ENCODE peak calls at places on chromosome 13, in ten cellular contexts. Y is neural progenitor cell, K is astrocyte of the cerebellum, W is BE2C, Q is stomach, X is heart right ventricle, A is fibroblast of pulmonary artery, Z is mucosa of descending colon, C is IMR-90, J is breast epithelium. L is an unnamed sample.

GRCh38 chr13:109687559-109688448 is 98.6 kb downstream of the IRS2 start:
- DNase-seq in J (no peak), K (no peak), Z (peak; percentile 78), W (no peak), A (no peak), Y (peak; percentile 63), C (no peak), X (no peak), Q (no peak), L (no peak)

GRCh38 chr13:68190826-68191225 is 960.7 kb upstream of the PCDH9 start:
- DNase-seq in J (no peak), C (no peak), Y (no peak), K (no peak), Q (no peak), A (peak; percentile 7), W (no peak), X (no peak), Z (no peak), L (no peak)

GRCh38 chr13:29810145-29810742 is 40.2 kb downstream of the UBL3 start:
- DNase-seq in C (peak; percentile 28), Q (no peak), W (no peak), A (no peak), J (no peak), Y (no peak), K (no peak), X (no peak), Z (no peak), L (no peak)

GRCh38 chr13:44576396-44577235 is 486 bp upstream of the TSC22D1 start:
- DNase-seq in X (no peak), A (peak; percentile 11), C (no peak), J (no peak), Z (no peak), Y (peak; percentile 62), Q (peak; percentile 34), K (no peak), W (peak; percentile 42), L (no peak)

GRCh38 chr13:110448677-110449076 is 112.8 kb downstream of the RAB20 start:
- DNase-seq in K (no peak), Q (no peak), J (no peak), W (no peak), X (no peak), Y (no peak), Z (no peak), A (no peak), C (no peak), L (no peak)

GRCh38 chr13:90447735-90448103 is 899.8 kb upstream of the MIR17HG start:
- DNase-seq in X (no peak), Y (peak; percentile 11), A (peak; percentile 68), C (peak; percentile 63), K (peak; percentile 81), Q (no peak), W (no peak), J (no peak), Z (no peak), L (peak; percentile 57)

GRCh38 chr13:26557393-26558073 is at the start of gene WASF3:
- DNase-seq in Z (peak; percentile 85), A (peak; percentile 93), K (peak; percentile 85), X (peak; percentile 96), W (peak; percentile 96), C (peak; percentile 90), J (peak; percentile 92), Q (peak; percentile 94), Y (peak; percentile 99), L (peak; percentile 98)

GRCh38 chr13:22111152-22111783 is 440.4 kb downstream of the FGF9 start:
- DNase-seq in Z (no peak), W (no peak), C (no peak), Y (no peak), A (no peak), J (no peak), Q (no peak), X (no peak), K (no peak), L (no peak)

GRCh38 chr13:59497845-59498244 is 665.9 kb downstream of the DIAPH3 start:
- DNase-seq in Y (no peak), A (no peak), W (no peak), C (no peak), J (no peak), K (no peak), Q (no peak), Z (no peak), X (no peak), L (no peak)

GRCh38 chr13:31199849-31200635 is at the start of gene B3GLCT:
- DNase-seq in A (peak; percentile 80), X (peak; percentile 65), W (peak; percentile 86), K (peak; percentile 44), Q (peak; percentile 84), J (peak; percentile 77), Y (peak; percentile 92), C (peak; percentile 68), Z (peak; percentile 82), L (peak; percentile 65)

GRCh38 chr13:95643814-95644598 is 500 bp downstream of the DZIP1 start:
- DNase-seq in A (peak; percentile 42), C (peak; percentile 35), K (no peak), Y (peak; percentile 77), X (no peak), J (no peak), W (peak; percentile 61), Q (no peak), Z (no peak), L (peak; percentile 45)

GRCh38 chr13:57030671-57031070 is 110.0 kb upstream of the PRR20A start:
- DNase-seq in J (no peak), Y (no peak), Q (no peak), C (no peak), X (no peak), W (no peak), K (no peak), Z (no peak), A (no peak), L (no peak)

GRCh38 chr13:26619321-26619720 is 61.8 kb downstream of the WASF3 start:
- DNase-seq in A (peak; percentile 24), C (peak; percentile 91), Z (no peak), Y (no peak), Q (no peak), K (peak; percentile 49), W (no peak), X (no peak), J (no peak), L (peak; percentile 77)

GRCh38 chr13:51844862-51845573 is at the start of gene TMEM272:
- DNase-seq in X (peak; percentile 31), Q (peak; percentile 57), Y (peak; percentile 70), C (peak; percentile 11), K (no peak), J (no peak), A (peak; percentile 45), Z (peak; percentile 50), W (peak; percentile 83), L (peak; percentile 51)

GRCh38 chr13:24271611-24272451 is 37.5 kb upstream of the C1QTNF9 start:
- DNase-seq in Y (peak; percentile 30), W (no peak), J (no peak), Z (peak; percentile 66), X (peak; percentile 71), A (peak; percentile 81), Q (peak; percentile 70), C (peak; percentile 76), K (peak; percentile 78), L (peak; percentile 40)

GRCh38 chr13:20506676-20507075 is 19.0 kb downstream of the CRYL1 start:
- DNase-seq in Q (no peak), A (no peak), X (no peak), C (no peak), K (no peak), W (no peak), Y (no peak), Z (no peak), J (no peak), L (no peak)

GRCh38 chr13:111850976-111851375 is 216.0 kb upstream of the SOX1 start:
- DNase-seq in W (no peak), Y (no peak), J (no peak), C (no peak), X (no peak), Z (no peak), A (no peak), Q (no peak), K (no peak), L (no peak)

GRCh38 chr13:90943961-90944360 is 403.5 kb upstream of the MIR17HG start:
- DNase-seq in K (no peak), C (no peak), J (no peak), W (no peak), Q (no peak), Y (no peak), A (no peak), X (no peak), Z (no peak), L (no peak)

GRCh38 chr13:33285420-33286124 is at the start of gene STARD13:
- DNase-seq in Q (peak; percentile 92), Z (peak; percentile 95), J (peak; percentile 97), W (peak; percentile 87), A (peak; percentile 98), X (peak; percentile 97), C (peak; percentile 98), Y (peak; percentile 91), K (peak; percentile 96), L (peak; percentile 99)
- TF ChIP-seq CTCF in Q (peak; percentile 46), Z (no peak), J (peak; percentile 47), W (peak; percentile 43), A (peak; percentile 55), X (peak; percentile 48), C (peak; percentile 64), Y (peak; percentile 28), K (peak; percentile 59), L (peak; percentile 39)

GRCh38 chr13:100478107-100478809 is 110.3 kb downstream of the GGACT start:
- DNase-seq in Q (no peak), Z (no peak), A (no peak), W (no peak), C (no peak), J (no peak), X (no peak), Y (no peak), K (no peak), L (no peak)
- H3K4me3 ChIP-seq in Q (no peak overlapping the region), Z (no peak overlapping the region), A (no peak overlapping the region), W (no peak overlapping the region), C (no peak overlapping the region), J (no peak overlapping the region), X (no peak overlapping the region), Y (no peak overlapping the region), K (no peak overlapping the region), L (no peak overlapping the region)

DNA sequence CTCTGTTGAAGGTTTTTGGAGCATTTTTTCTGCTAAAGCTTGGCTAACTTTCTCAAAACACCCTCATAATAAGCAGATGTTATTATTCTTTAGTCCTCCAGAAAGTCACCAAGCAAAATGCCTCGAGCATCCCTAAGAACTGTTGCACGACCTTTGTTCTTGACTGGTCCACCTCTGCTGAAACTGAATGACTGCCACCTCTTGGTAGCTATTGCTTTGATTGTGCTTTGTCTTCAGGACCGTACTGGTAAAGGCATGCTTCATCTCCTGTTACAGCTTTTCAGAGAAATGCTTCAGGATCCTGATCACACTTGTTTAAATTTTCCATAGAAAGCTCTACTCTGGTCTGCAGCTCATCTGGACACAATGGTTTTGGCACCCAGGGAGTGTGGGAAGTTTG is 254.8 kb downstream of the DCT start:
- DNase-seq in X (no peak), Y (peak; percentile 19), K (no peak), J (no peak), Z (no peak), Q (no peak), A (no peak), W (no peak), C (no peak), L (no peak)
- TF ChIP-seq CTCF in X (no peak), Y (peak; percentile 15), K (no peak), J (no peak), Z (no peak), Q (no peak), A (no peak), W (peak; percentile 20), C (no peak), L (no peak)

DNA sequence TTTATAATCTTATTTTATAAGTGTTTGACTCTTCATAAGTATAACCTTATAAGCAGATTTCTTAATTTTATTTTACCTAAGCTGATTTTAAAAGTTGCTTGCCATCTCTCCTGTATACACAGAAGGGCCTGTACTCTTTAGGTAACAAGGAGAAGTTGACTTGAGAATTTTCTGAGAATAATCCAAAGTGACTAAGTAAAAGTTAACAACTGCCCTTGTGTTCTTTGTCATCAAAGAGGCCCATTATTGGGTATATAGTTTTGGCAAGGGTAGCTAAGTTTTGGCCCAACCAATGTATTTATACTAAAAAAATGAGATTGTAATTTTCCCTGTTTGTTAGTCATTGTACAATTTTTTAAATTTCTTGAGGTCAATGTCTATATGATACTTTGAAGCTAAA is 3.2 kb downstream of the LCP1 start:
- DNase-seq in C (no peak), J (no peak), X (no peak), A (no peak), W (no peak), K (no peak), Z (no peak), Y (no peak), Q (no peak), L (no peak)
- H3K4me3 ChIP-seq in C (no peak overlapping the region), J (no peak overlapping the region), X (peak overlapping the region; percentile 61), A (no peak overlapping the region), W (no peak overlapping the region), K (no peak overlapping the region), Z (no peak overlapping the region), Y (no peak overlapping the region), Q (peak overlapping the region; percentile 33), L (no peak overlapping the region)